ENCODE peak calls at places on chromosomes 1 and 21, in ten cellular contexts. T, I, P, M, L, A, R, H, Q and B are unnamed samples.

GRCh38 chr1:32122141-32122540 is 14.3 kb downstream of the KPNA6 start:
- DNase-seq in I (no peak), P (no peak), A (no peak), T (no peak), M (no peak), H (no peak), L (no peak), Q (no peak), R (no peak), B (no peak)

GRCh38 chr1:234702342-234703000 is 92.5 kb upstream of the IRF2BP2 start:
- DNase-seq in Q (peak), I (no peak), P (no peak), L (no peak), M (no peak), T (no peak), R (no peak), H (no peak), A (no peak), B (no peak)

GRCh38 chr1:51733793-51734522 is 117.1 kb downstream of the OSBPL9 start:
- DNase-seq in M (no peak), A (no peak), P (no peak), T (no peak), I (no peak), L (no peak), Q (no peak), H (no peak), R (no peak), B (no peak)

GRCh38 chr1:93601686-93602085 is 80.0 kb downstream of the BCAR3 start:
- DNase-seq in M (no peak), I (no peak), L (no peak), Q (no peak), H (no peak), P (no peak), A (no peak), T (no peak), R (no peak), B (no peak)

GRCh38 chr1:117967472-117967871 is 37.9 kb downstream of the WDR3 start:
- DNase-seq in M (no peak), R (no peak), Q (peak), A (no peak), L (no peak), P (no peak), T (peak), H (no peak), I (no peak), B (no peak)

GRCh38 chr1:115649964-115650363 is 8.2 kb downstream of the VANGL1 start:
- DNase-seq in P (no peak), I (peak), A (no peak), H (no peak), Q (no peak), L (no peak), T (no peak), M (no peak), R (no peak), B (no peak)

GRCh38 chr1:23133587-23133986 is 35.1 kb downstream of the LUZP1 start:
- DNase-seq in A (no peak), T (no peak), Q (no peak), I (no peak), R (no peak), L (no peak), M (no peak), P (no peak), H (no peak), B (no peak)

GRCh38 chr21:43021756-43022600 is 47.6 kb downstream of the PKNOX1 start:
- DNase-seq in Q (no peak), A (no peak), I (no peak), T (no peak), H (no peak), M (peak), P (no peak), L (no peak), R (no peak), B (no peak)

GRCh38 chr1:173635116-173635515 is at the start of gene TEX50:
- DNase-seq in L (no peak), A (no peak), M (no peak), T (no peak), Q (no peak), R (no peak), P (no peak), I (no peak), H (no peak), B (no peak)

GRCh38 chr1:204578867-204579664 is 62.9 kb downstream of the MDM4 start:
- DNase-seq in I (peak), P (no peak), R (peak), T (no peak), L (no peak), M (no peak), Q (no peak), A (no peak), H (peak), B (no peak)

GRCh38 chr1:59997479-59997878 is 70.9 kb upstream of the CYP2J2 start:
- DNase-seq in M (no peak), P (no peak), R (no peak), L (no peak), Q (no peak), I (no peak), A (no peak), T (no peak), H (no peak), B (no peak)

GRCh38 chr1:236280438-236281285 is 1.1 kb downstream of the ERO1B start:
- DNase-seq in P (peak), I (peak), L (peak), Q (no peak), T (peak), H (no peak), M (no peak), R (peak), A (no peak), B (no peak)

GRCh38 chr21:43467785-43468184 is 40.9 kb upstream of the SIK1 start:
- DNase-seq in T (no peak), A (peak), H (no peak), R (no peak), P (no peak), I (no peak), L (peak), M (no peak), Q (no peak), B (no peak)

GRCh38 chr1:169690489-169690888 is 20.9 kb downstream of the SELL start:
- DNase-seq in H (no peak), A (no peak), L (no peak), M (no peak), Q (no peak), R (no peak), T (no peak), P (no peak), I (no peak), B (no peak)

GRCh38 chr1:53771648-53772047 is 32.7 kb upstream of the GLIS1 start:
- DNase-seq in R (no peak), I (no peak), L (no peak), T (peak), Q (no peak), M (no peak), A (no peak), P (no peak), H (no peak), B (no peak)

GRCh38 chr1:61193808-61194207 is 111.4 kb downstream of the NFIA start:
- DNase-seq in L (no peak), P (no peak), H (no peak), I (no peak), Q (no peak), T (no peak), M (no peak), A (no peak), R (no peak), B (no peak)

GRCh38 chr1:174218983-174219382 is 59.7 kb downstream of the RABGAP1L start:
- DNase-seq in P (no peak), T (no peak), L (no peak), R (no peak), M (no peak), A (no peak), I (no peak), Q (no peak), H (no peak), B (no peak)

GRCh38 chr1:78691995-78692747 is 42.5 kb downstream of the IFI44 start:
- DNase-seq in L (no peak), R (no peak), M (no peak), P (no peak), A (no peak), H (no peak), T (peak), Q (no peak), I (no peak), B (no peak)

GRCh38 chr1:108831225-108831624 is 25.7 kb downstream of the AKNAD1 start:
- DNase-seq in L (no peak), H (no peak), P (no peak), T (no peak), Q (no peak), R (no peak), I (no peak), M (no peak), A (no peak), B (no peak)

GRCh38 chr1:6953874-6954502 is 168.7 kb downstream of the CAMTA1 start:
- DNase-seq in Q (no peak), I (no peak), M (no peak), H (peak), T (no peak), L (peak), P (no peak), R (no peak), A (no peak), B (no peak)

GRCh38 chr1:153526132-153526543 is 9.7 kb downstream of the S100A6 start:
- DNase-seq in M (peak), Q (no peak), R (no peak), T (peak), A (no peak), I (no peak), H (no peak), L (peak), P (no peak), B (no peak)

GRCh38 chr1:27314737-27315136 is 7.2 kb upstream of the TMEM222 start:
- DNase-seq in P (no peak), A (no peak), H (no peak), L (no peak), T (no peak), R (no peak), M (no peak), Q (no peak), I (no peak), B (no peak)

GRCh38 chr1:225906467-225906866 is 17.5 kb upstream of the LEFTY1 start:
- DNase-seq in A (no peak), M (no peak), T (no peak), L (no peak), H (no peak), Q (no peak), R (no peak), I (no peak), P (no peak), B (no peak)

GRCh38 chr21:25409992-25410391 is 197.3 kb downstream of the MRPL39 start:
- DNase-seq in R (no peak), I (no peak), L (no peak), H (no peak), A (no peak), M (no peak), T (no peak), P (no peak), Q (no peak), B (no peak)

GRCh38 chr1:75131593-75132420 is 2.4 kb upstream of the LHX8 start:
- DNase-seq in M (no peak), A (no peak), T (no peak), P (no peak), Q (no peak), H (no peak), L (no peak), R (no peak), I (no peak), B (no peak)

GRCh38 chr1:87902830-87903614 is 574.3 kb downstream of the LMO4 start:
- DNase-seq in M (no peak), R (peak), I (no peak), A (peak), L (no peak), H (peak), T (no peak), P (no peak), Q (no peak), B (peak)

DNA sequence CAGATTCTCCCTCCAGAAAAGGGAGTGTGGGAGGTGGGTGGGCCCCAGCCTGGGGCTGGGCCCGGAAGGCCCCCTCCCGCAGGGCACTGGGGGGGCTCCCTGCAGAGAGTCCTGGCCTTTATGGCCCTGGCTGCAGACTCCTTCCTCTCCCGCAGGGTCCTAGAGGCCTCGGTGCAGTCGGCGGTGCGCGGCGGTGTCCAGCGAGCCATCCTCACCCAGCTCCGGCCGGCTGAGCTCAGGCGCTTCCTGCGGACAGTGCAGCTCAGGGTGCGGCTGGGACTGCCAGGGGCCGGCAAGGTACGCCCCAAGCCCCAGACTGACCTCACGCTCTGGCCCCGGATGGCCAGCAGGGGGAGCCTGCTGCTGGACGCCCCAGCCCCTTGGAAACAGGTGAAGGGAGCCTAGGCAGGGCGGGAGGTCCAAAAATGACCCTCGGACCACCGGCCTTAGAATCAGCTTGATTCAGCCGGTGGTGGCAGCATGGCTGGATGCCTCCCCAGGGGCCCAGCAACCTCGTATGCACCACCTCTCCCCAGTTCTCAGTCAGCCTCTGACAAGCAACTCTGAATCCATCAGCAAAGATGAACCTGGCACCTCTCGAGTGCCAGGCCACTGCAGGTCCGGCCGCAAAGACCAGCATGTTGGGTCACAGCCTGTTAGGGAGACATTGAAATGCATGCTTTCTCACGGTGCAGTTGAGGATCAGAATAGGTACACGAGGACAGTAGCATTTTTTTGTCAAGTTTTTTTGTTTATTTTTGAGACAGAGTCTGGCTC is 20.6 kb downstream of the MTHFR start:
- DNase-seq in T (peak), M (peak), R (peak), L (peak), H (peak), Q (peak), I (peak), P (no peak), A (peak), B (no peak)
- H3K4me3 ChIP-seq in T (no peak), M (peak), R (peak), L (peak), H (no peak), Q (peak), I (peak), P (no peak), A (no peak), B (no peak)

GRCh38 chr1:29180497-29181412 is 945 bp downstream of the SRSF4 start:
- DNase-seq in L (peak), M (no peak), H (peak), I (no peak), P (no peak), T (no peak), A (peak), Q (no peak), R (peak), B (no peak)

GRCh38 chr1:29181413-29182225 is at the start of gene SRSF4:
- DNase-seq in I (peak), M (peak), H (peak), R (peak), P (peak), A (peak), Q (peak), L (peak), T (peak), B (peak)

GRCh38 chr1:29176567-29176966 is 5.1 kb downstream of the SRSF4 start:
- DNase-seq in L (no peak), I (no peak), T (no peak), A (no peak), H (no peak), M (no peak), Q (no peak), P (no peak), R (no peak), B (no peak)

GRCh38 chr1:29177022-29177705 is 4.5 kb downstream of the SRSF4 start:
- DNase-seq in L (no peak), M (no peak), P (no peak), Q (no peak), H (no peak), I (no peak), A (no peak), T (no peak), R (no peak), B (no peak)

DNA sequence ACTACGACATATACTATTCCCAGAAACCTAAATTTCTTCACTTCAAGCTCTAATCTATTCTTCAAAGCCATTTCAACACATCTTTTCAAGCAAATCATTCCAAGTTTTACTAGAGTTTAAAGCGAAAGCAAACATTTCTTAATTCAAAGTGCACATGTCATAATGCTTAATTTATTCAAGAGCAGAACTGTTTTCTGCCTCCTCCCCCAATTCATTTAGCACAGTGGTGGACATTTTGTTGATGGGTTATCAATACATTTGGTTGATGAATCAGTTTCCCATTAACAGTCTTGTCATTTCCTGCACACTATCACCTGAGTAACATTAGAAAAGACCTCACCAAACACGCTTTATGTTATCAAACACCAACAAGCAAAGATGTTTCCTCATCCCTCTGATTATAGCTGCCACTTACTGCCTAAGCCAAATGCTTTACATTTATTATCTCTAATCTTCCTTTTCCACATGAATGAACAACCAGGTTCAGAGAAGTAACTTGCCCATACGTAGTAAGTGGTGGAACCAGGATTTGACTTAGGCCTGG is 2.0 kb downstream of the SRSF4 start:
- DNase-seq in R (no peak), M (no peak), Q (no peak), P (no peak), L (no peak), A (no peak), I (no peak), T (no peak), H (no peak), B (peak)
- H3K4me3 ChIP-seq in R (peak), M (peak), Q (peak), P (peak), L (peak), A (peak), I (peak), T (peak), H (peak), B (peak)

GRCh38 chr21:38930065-38930464 is 124.3 kb downstream of the ETS2 start:
- DNase-seq in T (no peak), A (no peak), P (no peak), L (no peak), M (no peak), R (no peak), H (no peak), Q (no peak), I (no peak), B (no peak)
- H3K4me3 ChIP-seq in T (no peak), A (no peak), P (no peak), L (no peak), M (no peak), R (no peak), H (no peak), Q (no peak), I (no peak), B (no peak)

GRCh38 chr1:3770047-3770765 is 2.3 kb upstream of the SMIM1 start:
- DNase-seq in L (no peak), A (no peak), M (no peak), Q (no peak), T (no peak), P (no peak), I (no peak), H (no peak), R (no peak), B (no peak)

GRCh38 chr1:3768811-3769390 is 3.6 kb upstream of the SMIM1 start:
- DNase-seq in L (peak), I (no peak), P (no peak), Q (no peak), A (no peak), M (no peak), T (no peak), R (no peak), H (no peak), B (no peak)

GRCh38 chr1:3772715-3773571 is at the start of gene SMIM1:
- DNase-seq in I (peak), P (no peak), R (no peak), A (no peak), T (no peak), Q (no peak), L (no peak), M (peak), H (no peak), B (no peak)

GRCh38 chr1:3772027-3772714 is 378 bp upstream of the SMIM1 start:
- DNase-seq in R (peak), Q (peak), M (peak), T (peak), P (peak), A (peak), L (peak), H (peak), I (peak), B (peak)

GRCh38 chr1:3771108-3772026 is 1.2 kb upstream of the SMIM1 start:
- DNase-seq in H (no peak), L (no peak), A (no peak), R (no peak), I (no peak), Q (no peak), M (no peak), T (no peak), P (no peak), B (no peak)
- H3K4me3 ChIP-seq in H (peak), L (peak), A (peak), R (peak), I (peak), Q (peak), M (peak), T (peak), P (peak), B (peak)

DNA sequence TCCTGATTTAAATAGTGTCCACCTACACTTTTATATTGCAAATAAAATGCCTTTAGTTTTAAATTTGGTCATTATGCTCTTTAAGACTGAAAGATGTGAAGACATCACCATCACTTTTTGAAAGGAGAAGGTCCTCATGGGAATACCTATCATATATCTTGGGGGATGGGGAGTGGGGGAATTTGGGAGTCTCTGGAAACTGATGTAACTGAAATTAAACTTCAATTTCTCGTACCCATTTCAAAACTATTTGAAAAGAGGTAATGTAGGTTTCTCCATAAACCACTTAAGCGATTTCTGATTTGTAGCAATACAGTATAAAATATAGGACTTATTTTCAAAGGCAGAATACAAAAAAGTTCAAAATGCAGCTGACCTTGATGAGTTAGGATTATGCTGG is 924 bp downstream of the EXTL2 start:
- DNase-seq in I (no peak), Q (no peak), M (no peak), P (no peak), L (no peak), R (no peak), A (no peak), H (no peak), T (no peak), B (no peak)
- H3K4me3 ChIP-seq in I (no peak), Q (peak), M (peak), P (no peak), L (no peak), R (no peak), A (peak), H (peak), T (peak), B (peak)